ENCODE peak calls at places on chromosomes 13 and 19, in four cellular contexts. One of them, this sample, is unnamed.

GRCh38 chr19:43700368-43701015 is 15.4 kb upstream of the IRGC start:
- DNase-seq in HEK293T: no peak
- DNase-seq in A172: peak; percentile 75
- DNase-seq in NCI-H1092 treated with DMSO at 0.1 percent for 48 hours: no peak
- DNase-seq in this sample: no peak

GRCh38 chr13:40776681-40777165 is 5.7 kb upstream of the MRPS31 start:
- DNase-seq in HEK293T: no peak
- DNase-seq in A172: peak; percentile 60
- DNase-seq in NCI-H1092 treated with DMSO at 0.1 percent for 48 hours: no peak
- DNase-seq in this sample: no peak

GRCh38 chr13:32475403-32475802 is 47.5 kb upstream of the N4BP2L1 start:
- DNase-seq in HEK293T: no peak
- DNase-seq in A172: no peak
- DNase-seq in NCI-H1092 treated with DMSO at 0.1 percent for 48 hours: no peak
- DNase-seq in this sample: no peak

GRCh38 chr13:23380534-23380933 is 53.0 kb downstream of the SACS start:
- DNase-seq in HEK293T: no peak
- DNase-seq in A172: no peak
- DNase-seq in NCI-H1092 treated with DMSO at 0.1 percent for 48 hours: no peak
- DNase-seq in this sample: peak; percentile 37

GRCh38 chr13:85864963-85865530 is 65.8 kb upstream of the SLITRK6 start:
- DNase-seq in HEK293T: peak; percentile 58
- DNase-seq in A172: peak; percentile 37
- DNase-seq in NCI-H1092 treated with DMSO at 0.1 percent for 48 hours: no peak
- DNase-seq in this sample: no peak

GRCh38 chr13:32390048-32390447 is 37.9 kb downstream of the N4BP2L1 start:
- DNase-seq in HEK293T: no peak
- DNase-seq in A172: no peak
- DNase-seq in NCI-H1092 treated with DMSO at 0.1 percent for 48 hours: no peak
- DNase-seq in this sample: no peak

GRCh38 chr13:20796791-20797513 is 23.2 kb upstream of the EEF1AKMT1 start:
- DNase-seq in HEK293T: no peak
- DNase-seq in A172: peak; percentile 32
- DNase-seq in NCI-H1092 treated with DMSO at 0.1 percent for 48 hours: no peak
- DNase-seq in this sample: no peak

GRCh38 chr13:111879719-111880118 is 187.2 kb upstream of the SOX1 start:
- DNase-seq in HEK293T: no peak
- DNase-seq in A172: no peak
- DNase-seq in NCI-H1092 treated with DMSO at 0.1 percent for 48 hours: no peak
- DNase-seq in this sample: no peak

GRCh38 chr13:24727731-24728601 is 36.0 kb upstream of the RNF17 start:
- DNase-seq in HEK293T: peak; percentile 68
- DNase-seq in A172: peak; percentile 73
- DNase-seq in NCI-H1092 treated with DMSO at 0.1 percent for 48 hours: peak; percentile 77
- DNase-seq in this sample: peak; percentile 55

GRCh38 chr19:2636897-2637683 is 65.4 kb downstream of the GNG7 start:
- DNase-seq in HEK293T: peak; percentile 74
- DNase-seq in A172: peak; percentile 50
- DNase-seq in NCI-H1092 treated with DMSO at 0.1 percent for 48 hours: peak; percentile 23
- DNase-seq in this sample: no peak

GRCh38 chr13:35848316-35848715 is 282.9 kb downstream of the DCLK1 start:
- DNase-seq in HEK293T: no peak
- DNase-seq in A172: no peak
- DNase-seq in NCI-H1092 treated with DMSO at 0.1 percent for 48 hours: no peak
- DNase-seq in this sample: no peak

GRCh38 chr19:49142866-49143335 is 12.3 kb downstream of the HRC start:
- DNase-seq in HEK293T: peak; percentile 89
- DNase-seq in A172: peak; percentile 84
- DNase-seq in NCI-H1092 treated with DMSO at 0.1 percent for 48 hours: peak; percentile 89
- DNase-seq in this sample: peak; percentile 44